ENCODE peak calls at places on chromosomes 16 and 17, in eight cellular contexts. One of them, this sample, is unnamed.

GRCh38 chr16:8908779-8909468 is 26.8 kb downstream of the LITAFD start:
- DNase-seq in NB4: no peak
- DNase-seq in AG04449: no peak
- DNase-seq in neural progenitor cell: no peak
- DNase-seq in fibroblast of villous mesenchyme: peak
- DNase-seq in ascending aorta: no peak
- DNase-seq in CD4-positive, alpha-beta T cell: no peak
- DNase-seq in MM.1S: peak
- DNase-seq in this sample: no peak

GRCh38 chr17:77596491-77597420 is 361.7 kb upstream of the TNRC6C start:
- DNase-seq in NB4: no peak
- DNase-seq in AG04449: no peak
- DNase-seq in neural progenitor cell: no peak
- DNase-seq in fibroblast of villous mesenchyme: no peak
- DNase-seq in ascending aorta: no peak
- DNase-seq in CD4-positive, alpha-beta T cell: no peak
- DNase-seq in MM.1S: no peak
- DNase-seq in this sample: no peak

GRCh38 chr16:17144431-17144830 is 326.3 kb downstream of the XYLT1 start:
- DNase-seq in NB4: no peak
- DNase-seq in AG04449: no peak
- DNase-seq in neural progenitor cell: no peak
- DNase-seq in fibroblast of villous mesenchyme: no peak
- DNase-seq in ascending aorta: no peak
- DNase-seq in CD4-positive, alpha-beta T cell: no peak
- DNase-seq in MM.1S: no peak
- DNase-seq in this sample: no peak

GRCh38 chr17:72976971-72977767 is 115.3 kb downstream of the SLC39A11 start:
- DNase-seq in NB4: peak
- DNase-seq in AG04449: peak
- DNase-seq in neural progenitor cell: no peak
- DNase-seq in fibroblast of villous mesenchyme: peak
- DNase-seq in ascending aorta: no peak
- DNase-seq in CD4-positive, alpha-beta T cell: no peak
- DNase-seq in MM.1S: no peak
- DNase-seq in this sample: peak

GRCh38 chr17:60169921-60170817 is 20.4 kb downstream of the CA4 start:
- DNase-seq in NB4: peak
- DNase-seq in AG04449: no peak
- DNase-seq in neural progenitor cell: no peak
- DNase-seq in fibroblast of villous mesenchyme: peak
- DNase-seq in ascending aorta: no peak
- DNase-seq in CD4-positive, alpha-beta T cell: no peak
- DNase-seq in MM.1S: no peak
- DNase-seq in this sample: no peak

GRCh38 chr17:2392252-2393183 is 8.3 kb downstream of the MNT start:
- DNase-seq in NB4: peak
- DNase-seq in AG04449: no peak
- DNase-seq in neural progenitor cell: peak
- DNase-seq in fibroblast of villous mesenchyme: peak
- DNase-seq in ascending aorta: peak
- DNase-seq in CD4-positive, alpha-beta T cell: peak
- DNase-seq in MM.1S: peak
- DNase-seq in this sample: peak

GRCh38 chr17:49969134-49969759 is at the start of gene DLX4:
- DNase-seq in NB4: peak
- DNase-seq in AG04449: no peak
- DNase-seq in neural progenitor cell: peak
- DNase-seq in fibroblast of villous mesenchyme: no peak
- DNase-seq in ascending aorta: no peak
- DNase-seq in CD4-positive, alpha-beta T cell: no peak
- DNase-seq in MM.1S: no peak
- DNase-seq in this sample: peak

GRCh38 chr17:47066841-47067682 is 88.0 kb upstream of the RPRML start:
- DNase-seq in NB4: peak
- DNase-seq in AG04449: peak
- DNase-seq in neural progenitor cell: peak
- DNase-seq in fibroblast of villous mesenchyme: peak
- DNase-seq in ascending aorta: peak
- DNase-seq in CD4-positive, alpha-beta T cell: peak
- DNase-seq in MM.1S: peak
- DNase-seq in this sample: peak

GRCh38 chr17:33335491-33336173 is 42.5 kb upstream of the ASIC2 start:
- DNase-seq in NB4: peak
- DNase-seq in AG04449: no peak
- DNase-seq in neural progenitor cell: peak
- DNase-seq in fibroblast of villous mesenchyme: no peak
- DNase-seq in ascending aorta: no peak
- DNase-seq in CD4-positive, alpha-beta T cell: no peak
- DNase-seq in MM.1S: no peak
- DNase-seq in this sample: no peak

GRCh38 chr16:3431779-3432219 is 11.5 kb downstream of the ZNF597 start:
- DNase-seq in NB4: peak
- DNase-seq in AG04449: no peak
- DNase-seq in neural progenitor cell: no peak
- DNase-seq in fibroblast of villous mesenchyme: peak
- DNase-seq in ascending aorta: no peak
- DNase-seq in CD4-positive, alpha-beta T cell: peak
- DNase-seq in MM.1S: peak
- DNase-seq in this sample: peak

GRCh38 chr16:22694887-22695382 is 119.0 kb upstream of the HS3ST2 start:
- DNase-seq in NB4: no peak
- DNase-seq in AG04449: peak
- DNase-seq in neural progenitor cell: no peak
- DNase-seq in fibroblast of villous mesenchyme: peak
- DNase-seq in ascending aorta: no peak
- DNase-seq in CD4-positive, alpha-beta T cell: no peak
- DNase-seq in MM.1S: no peak
- DNase-seq in this sample: no peak

GRCh38 chr16:88087517-88087877 is 136.3 kb downstream of the BANP start:
- DNase-seq in NB4: no peak
- DNase-seq in AG04449: no peak
- DNase-seq in neural progenitor cell: peak
- DNase-seq in fibroblast of villous mesenchyme: no peak
- DNase-seq in ascending aorta: no peak
- DNase-seq in CD4-positive, alpha-beta T cell: no peak
- DNase-seq in MM.1S: no peak
- DNase-seq in this sample: peak

GRCh38 chr16:73015612-73016487 is 32.1 kb downstream of the ZFHX3 start:
- DNase-seq in NB4: peak
- DNase-seq in AG04449: no peak
- DNase-seq in neural progenitor cell: no peak
- DNase-seq in fibroblast of villous mesenchyme: no peak
- DNase-seq in ascending aorta: no peak
- DNase-seq in CD4-positive, alpha-beta T cell: no peak
- DNase-seq in MM.1S: no peak
- DNase-seq in this sample: peak

GRCh38 chr16:27424772-27425498 is 23.0 kb downstream of the IL21R start:
- DNase-seq in NB4: no peak
- DNase-seq in AG04449: no peak
- DNase-seq in neural progenitor cell: no peak
- DNase-seq in fibroblast of villous mesenchyme: no peak
- DNase-seq in ascending aorta: no peak
- DNase-seq in CD4-positive, alpha-beta T cell: no peak
- DNase-seq in MM.1S: no peak
- DNase-seq in this sample: no peak

GRCh38 chr17:79698086-79698690 is 32.6 kb upstream of the ENPP7 start:
- DNase-seq in NB4: no peak
- DNase-seq in AG04449: no peak
- DNase-seq in neural progenitor cell: no peak
- DNase-seq in fibroblast of villous mesenchyme: no peak
- DNase-seq in ascending aorta: no peak
- DNase-seq in CD4-positive, alpha-beta T cell: no peak
- DNase-seq in MM.1S: no peak
- DNase-seq in this sample: no peak

GRCh38 chr16:70694088-70694487 is 8.2 kb upstream of the MTSS2 start:
- DNase-seq in NB4: no peak
- DNase-seq in AG04449: no peak
- DNase-seq in neural progenitor cell: peak
- DNase-seq in fibroblast of villous mesenchyme: peak
- DNase-seq in ascending aorta: no peak
- DNase-seq in CD4-positive, alpha-beta T cell: no peak
- DNase-seq in MM.1S: no peak
- DNase-seq in this sample: no peak

GRCh38 chr16:12323007-12323699 is 346.6 kb downstream of the SNX29 start:
- DNase-seq in NB4: peak
- DNase-seq in AG04449: no peak
- DNase-seq in neural progenitor cell: peak
- DNase-seq in fibroblast of villous mesenchyme: no peak
- DNase-seq in ascending aorta: no peak
- DNase-seq in CD4-positive, alpha-beta T cell: no peak
- DNase-seq in MM.1S: no peak
- DNase-seq in this sample: no peak

GRCh38 chr16:28166394-28167208 is 45.2 kb downstream of the XPO6 start:
- DNase-seq in NB4: no peak
- DNase-seq in AG04449: no peak
- DNase-seq in neural progenitor cell: no peak
- DNase-seq in fibroblast of villous mesenchyme: no peak
- DNase-seq in ascending aorta: no peak
- DNase-seq in CD4-positive, alpha-beta T cell: no peak
- DNase-seq in MM.1S: no peak
- DNase-seq in this sample: no peak

GRCh38 chr17:21034350-21035235 is 8.2 kb downstream of the USP22 start:
- DNase-seq in NB4: no peak
- DNase-seq in AG04449: no peak
- DNase-seq in neural progenitor cell: no peak
- DNase-seq in fibroblast of villous mesenchyme: peak
- DNase-seq in ascending aorta: no peak
- DNase-seq in CD4-positive, alpha-beta T cell: no peak
- DNase-seq in MM.1S: peak
- DNase-seq in this sample: no peak

GRCh38 chr17:4499431-4500187 is 928 bp downstream of the SPNS2 start:
- DNase-seq in NB4: peak
- DNase-seq in AG04449: no peak
- DNase-seq in neural progenitor cell: peak
- DNase-seq in fibroblast of villous mesenchyme: no peak
- DNase-seq in ascending aorta: no peak
- DNase-seq in CD4-positive, alpha-beta T cell: no peak
- DNase-seq in MM.1S: no peak
- DNase-seq in this sample: peak

GRCh38 chr17:39261286-39261685 is 35.5 kb upstream of the STAC2 start:
- DNase-seq in NB4: peak
- DNase-seq in AG04449: no peak
- DNase-seq in neural progenitor cell: peak
- DNase-seq in fibroblast of villous mesenchyme: no peak
- DNase-seq in ascending aorta: no peak
- DNase-seq in CD4-positive, alpha-beta T cell: no peak
- DNase-seq in MM.1S: no peak
- DNase-seq in this sample: no peak
- TF ChIP-seq CTCF in NB4: peak
- TF ChIP-seq CTCF in AG04449: no peak
- TF ChIP-seq CTCF in neural progenitor cell: peak
- TF ChIP-seq CTCF in fibroblast of villous mesenchyme: peak
- TF ChIP-seq CTCF in ascending aorta: peak
- TF ChIP-seq CTCF in CD4-positive, alpha-beta T cell: no peak
- TF ChIP-seq CTCF in MM.1S: peak
- TF ChIP-seq CTCF in this sample: no peak

GRCh38 chr16:66662445-66663194 is 33.9 kb downstream of the CMTM4 start:
- DNase-seq in NB4: peak
- DNase-seq in AG04449: no peak
- DNase-seq in neural progenitor cell: no peak
- DNase-seq in fibroblast of villous mesenchyme: peak
- DNase-seq in ascending aorta: no peak
- DNase-seq in CD4-positive, alpha-beta T cell: no peak
- DNase-seq in MM.1S: peak
- DNase-seq in this sample: peak
- TF ChIP-seq CTCF in NB4: peak
- TF ChIP-seq CTCF in AG04449: peak
- TF ChIP-seq CTCF in neural progenitor cell: peak
- TF ChIP-seq CTCF in fibroblast of villous mesenchyme: peak
- TF ChIP-seq CTCF in ascending aorta: peak
- TF ChIP-seq CTCF in CD4-positive, alpha-beta T cell: no peak
- TF ChIP-seq CTCF in MM.1S: peak
- TF ChIP-seq CTCF in this sample: peak

DNA sequence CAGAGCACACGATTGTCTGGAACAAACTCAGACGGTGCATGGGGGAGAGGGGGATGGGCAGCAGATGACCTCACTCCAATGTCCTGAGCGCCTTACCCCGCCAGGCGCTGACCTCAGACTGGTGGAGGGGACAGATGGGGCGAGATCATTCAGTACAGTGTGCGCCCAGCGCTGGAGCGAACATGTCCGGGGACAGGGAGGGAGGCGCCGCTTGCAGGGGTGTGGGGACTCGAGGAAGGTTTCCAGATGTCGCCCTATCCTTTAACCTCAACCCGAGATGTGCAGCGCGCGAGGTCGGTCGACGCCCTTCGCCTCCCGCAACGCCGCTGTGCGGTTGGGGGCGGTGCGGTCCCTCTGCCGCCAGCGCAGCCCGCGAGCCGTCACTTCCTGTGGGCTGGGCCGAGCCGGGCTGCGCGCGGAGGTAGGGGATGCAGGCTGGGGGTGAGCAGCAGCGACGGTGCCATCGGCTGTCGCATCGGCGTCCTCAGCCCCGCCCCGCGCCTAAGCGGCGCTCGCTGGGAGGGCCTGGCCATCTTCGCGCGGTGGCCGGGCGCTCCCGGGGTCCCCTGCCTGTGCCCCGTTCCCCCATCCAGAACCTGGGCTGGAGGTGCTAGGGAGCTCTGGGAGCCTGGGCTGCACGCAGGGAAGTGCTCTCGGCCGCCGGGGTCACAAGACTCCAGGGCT is 5.3 kb upstream of the CDR2L start:
- DNase-seq in NB4: peak
- DNase-seq in AG04449: no peak
- DNase-seq in neural progenitor cell: peak
- DNase-seq in fibroblast of villous mesenchyme: peak
- DNase-seq in ascending aorta: peak
- DNase-seq in CD4-positive, alpha-beta T cell: peak
- DNase-seq in MM.1S: no peak
- DNase-seq in this sample: peak
- TF ChIP-seq CTCF in NB4: no peak
- TF ChIP-seq CTCF in AG04449: no peak
- TF ChIP-seq CTCF in neural progenitor cell: peak
- TF ChIP-seq CTCF in fibroblast of villous mesenchyme: no peak
- TF ChIP-seq CTCF in ascending aorta: no peak
- TF ChIP-seq CTCF in CD4-positive, alpha-beta T cell: no peak
- TF ChIP-seq CTCF in MM.1S: no peak
- TF ChIP-seq CTCF in this sample: no peak

GRCh38 chr16:89636663-89637062 is 20.8 kb downstream of the CHMP1A start:
- DNase-seq in NB4: no peak
- DNase-seq in AG04449: no peak
- DNase-seq in neural progenitor cell: no peak
- DNase-seq in fibroblast of villous mesenchyme: no peak
- DNase-seq in ascending aorta: no peak
- DNase-seq in CD4-positive, alpha-beta T cell: no peak
- DNase-seq in MM.1S: no peak
- DNase-seq in this sample: no peak

GRCh38 chr16:89633064-89633631 is 19.7 kb downstream of the DPEP1 start:
- DNase-seq in NB4: no peak
- DNase-seq in AG04449: peak
- DNase-seq in neural progenitor cell: no peak
- DNase-seq in fibroblast of villous mesenchyme: peak
- DNase-seq in ascending aorta: no peak
- DNase-seq in CD4-positive, alpha-beta T cell: no peak
- DNase-seq in MM.1S: no peak
- DNase-seq in this sample: no peak

GRCh38 chr16:89639385-89639784 is 18.1 kb downstream of the CHMP1A start:
- DNase-seq in NB4: no peak
- DNase-seq in AG04449: no peak
- DNase-seq in neural progenitor cell: no peak
- DNase-seq in fibroblast of villous mesenchyme: no peak
- DNase-seq in ascending aorta: no peak
- DNase-seq in CD4-positive, alpha-beta T cell: no peak
- DNase-seq in MM.1S: no peak
- DNase-seq in this sample: no peak

GRCh38 chr16:89638455-89638854 is 19.1 kb downstream of the CHMP1A start:
- DNase-seq in NB4: no peak
- DNase-seq in AG04449: no peak
- DNase-seq in neural progenitor cell: no peak
- DNase-seq in fibroblast of villous mesenchyme: no peak
- DNase-seq in ascending aorta: no peak
- DNase-seq in CD4-positive, alpha-beta T cell: no peak
- DNase-seq in MM.1S: no peak
- DNase-seq in this sample: no peak

GRCh38 chr16:89637379-89637778 is 20.1 kb downstream of the CHMP1A start:
- DNase-seq in NB4: no peak
- DNase-seq in AG04449: no peak
- DNase-seq in neural progenitor cell: no peak
- DNase-seq in fibroblast of villous mesenchyme: no peak
- DNase-seq in ascending aorta: no peak
- DNase-seq in CD4-positive, alpha-beta T cell: no peak
- DNase-seq in MM.1S: no peak
- DNase-seq in this sample: no peak
- TF ChIP-seq CTCF in NB4: no peak
- TF ChIP-seq CTCF in AG04449: no peak
- TF ChIP-seq CTCF in neural progenitor cell: no peak
- TF ChIP-seq CTCF in fibroblast of villous mesenchyme: no peak
- TF ChIP-seq CTCF in ascending aorta: no peak
- TF ChIP-seq CTCF in CD4-positive, alpha-beta T cell: no peak
- TF ChIP-seq CTCF in MM.1S: no peak
- TF ChIP-seq CTCF in this sample: no peak